ENCODE peak calls at places on chromosome 4, in ten cellular contexts. G, T, F, Q, O, N, X, W, B and Y are unnamed samples.

GRCh38 chr4:47525154-47525819 is 40.2 kb downstream of the ATP10D start:
- DNase-seq in W (no peak), O (no peak), G (no peak), N (no peak), B (no peak), Q (no peak), X (peak), T (peak), F (no peak), Y (no peak)

GRCh38 chr4:109945056-109945455 is 32.4 kb downstream of the EGF start:
- DNase-seq in G (no peak), O (no peak), W (peak), X (no peak), F (no peak), N (no peak), T (no peak), Q (peak), B (peak), Y (no peak)

GRCh38 chr4:173360587-173361221 is 10.1 kb upstream of the SAP30 start:
- DNase-seq in X (peak), G (no peak), N (no peak), W (no peak), Q (no peak), T (no peak), F (peak), O (no peak), B (no peak), Y (peak)

GRCh38 chr4:147019061-147019460 is 73.4 kb upstream of the TTC29 start:
- DNase-seq in N (peak), G (peak), W (peak), X (peak), F (no peak), T (peak), Q (peak), O (peak), B (no peak), Y (peak)

GRCh38 chr4:57037982-57038604 is 59.4 kb downstream of the POLR2B start:
- DNase-seq in Q (peak), O (no peak), G (no peak), B (no peak), X (peak), T (no peak), N (no peak), F (peak), W (peak), Y (peak)

GRCh38 chr4:176309772-176310171 is 10.0 kb upstream of the SPCS3 start:
- DNase-seq in Q (no peak), T (no peak), W (no peak), B (no peak), F (no peak), G (no peak), O (no peak), N (no peak), X (no peak), Y (no peak)

GRCh38 chr4:183936574-183937335 is 31.6 kb downstream of the STOX2 start:
- DNase-seq in X (peak), W (no peak), N (no peak), T (no peak), B (no peak), G (no peak), Q (no peak), F (no peak), O (no peak), Y (no peak)

GRCh38 chr4:179285696-179286095 is 1843.5 kb upstream of the AGA start:
- DNase-seq in F (no peak), T (no peak), N (no peak), G (no peak), X (no peak), O (no peak), B (no peak), Q (no peak), W (no peak), Y (no peak)

GRCh38 chr4:185508162-185508561 is 27.1 kb downstream of the PDLIM3 start:
- DNase-seq in X (no peak), Q (no peak), O (no peak), W (no peak), G (no peak), T (no peak), N (no peak), F (no peak), B (no peak), Y (peak)

GRCh38 chr4:56575820-56576429 is 70.3 kb downstream of the ARL9 start:
- DNase-seq in W (no peak), T (peak), X (peak), B (no peak), O (no peak), G (no peak), N (no peak), Q (no peak), F (peak), Y (peak)